ENCODE peak calls at places on chromosome 10, in nine cellular contexts. One of them, this sample, is unnamed.

GRCh38 chr10:130137077-130137448 is 872 bp downstream of the GLRX3 start:
- DNase-seq in esophagus muscularis mucosa: no peak
- DNase-seq in RWPE1: peak
- DNase-seq in endothelial cell: peak
- DNase-seq in fibroblast of mammary gland: peak
- DNase-seq in right atrium auricular region: no peak
- DNase-seq in activated CD8-positive, alpha-beta T cell treated with anti-CD3 and anti-CD28 coated beads for 36 hours: peak
- DNase-seq in astrocyte of the spinal cord: peak
- DNase-seq in lower leg skin: no peak
- DNase-seq in this sample: no peak

GRCh38 chr10:19119191-19119590 is 70.6 kb downstream of the MALRD1 start:
- DNase-seq in esophagus muscularis mucosa: no peak
- DNase-seq in RWPE1: no peak
- DNase-seq in endothelial cell: no peak
- DNase-seq in fibroblast of mammary gland: no peak
- DNase-seq in right atrium auricular region: no peak
- DNase-seq in activated CD8-positive, alpha-beta T cell treated with anti-CD3 and anti-CD28 coated beads for 36 hours: no peak
- DNase-seq in astrocyte of the spinal cord: no peak
- DNase-seq in lower leg skin: no peak
- DNase-seq in this sample: no peak

GRCh38 chr10:6162589-6163356 is 40.0 kb upstream of the PFKFB3 start:
- DNase-seq in esophagus muscularis mucosa: no peak
- DNase-seq in RWPE1: no peak
- DNase-seq in endothelial cell: no peak
- DNase-seq in fibroblast of mammary gland: no peak
- DNase-seq in right atrium auricular region: no peak
- DNase-seq in activated CD8-positive, alpha-beta T cell treated with anti-CD3 and anti-CD28 coated beads for 36 hours: no peak
- DNase-seq in astrocyte of the spinal cord: no peak
- DNase-seq in lower leg skin: no peak
- DNase-seq in this sample: no peak

GRCh38 chr10:29482591-29483421 is 152.0 kb downstream of the SVIL start:
- DNase-seq in esophagus muscularis mucosa: no peak
- DNase-seq in RWPE1: no peak
- DNase-seq in endothelial cell: no peak
- DNase-seq in fibroblast of mammary gland: peak
- DNase-seq in right atrium auricular region: no peak
- DNase-seq in activated CD8-positive, alpha-beta T cell treated with anti-CD3 and anti-CD28 coated beads for 36 hours: peak
- DNase-seq in astrocyte of the spinal cord: peak
- DNase-seq in lower leg skin: no peak
- DNase-seq in this sample: no peak

GRCh38 chr10:60430836-60431597 is 41.3 kb upstream of the ANK3 start:
- DNase-seq in esophagus muscularis mucosa: no peak
- DNase-seq in RWPE1: no peak
- DNase-seq in endothelial cell: no peak
- DNase-seq in fibroblast of mammary gland: peak
- DNase-seq in right atrium auricular region: no peak
- DNase-seq in activated CD8-positive, alpha-beta T cell treated with anti-CD3 and anti-CD28 coated beads for 36 hours: no peak
- DNase-seq in astrocyte of the spinal cord: no peak
- DNase-seq in lower leg skin: no peak
- DNase-seq in this sample: no peak

GRCh38 chr10:93061594-93062498 is 1.2 kb downstream of the CYP26C1 start:
- DNase-seq in esophagus muscularis mucosa: peak
- DNase-seq in RWPE1: no peak
- DNase-seq in endothelial cell: no peak
- DNase-seq in fibroblast of mammary gland: no peak
- DNase-seq in right atrium auricular region: peak
- DNase-seq in activated CD8-positive, alpha-beta T cell treated with anti-CD3 and anti-CD28 coated beads for 36 hours: peak
- DNase-seq in astrocyte of the spinal cord: no peak
- DNase-seq in lower leg skin: no peak
- DNase-seq in this sample: peak

GRCh38 chr10:113133497-113133896 is 183.4 kb downstream of the TCF7L2 start:
- DNase-seq in esophagus muscularis mucosa: no peak
- DNase-seq in RWPE1: no peak
- DNase-seq in endothelial cell: no peak
- DNase-seq in fibroblast of mammary gland: peak
- DNase-seq in right atrium auricular region: no peak
- DNase-seq in activated CD8-positive, alpha-beta T cell treated with anti-CD3 and anti-CD28 coated beads for 36 hours: no peak
- DNase-seq in astrocyte of the spinal cord: peak
- DNase-seq in lower leg skin: no peak
- DNase-seq in this sample: no peak

GRCh38 chr10:23331567-23332290 is 12.9 kb downstream of the C10orf67 start:
- DNase-seq in esophagus muscularis mucosa: no peak
- DNase-seq in RWPE1: peak
- DNase-seq in endothelial cell: no peak
- DNase-seq in fibroblast of mammary gland: peak
- DNase-seq in right atrium auricular region: no peak
- DNase-seq in activated CD8-positive, alpha-beta T cell treated with anti-CD3 and anti-CD28 coated beads for 36 hours: no peak
- DNase-seq in astrocyte of the spinal cord: peak
- DNase-seq in lower leg skin: no peak
- DNase-seq in this sample: no peak

GRCh38 chr10:21278491-21279216 is 246.8 kb downstream of the SKIDA1 start:
- DNase-seq in esophagus muscularis mucosa: peak
- DNase-seq in RWPE1: peak
- DNase-seq in endothelial cell: peak
- DNase-seq in fibroblast of mammary gland: peak
- DNase-seq in right atrium auricular region: peak
- DNase-seq in activated CD8-positive, alpha-beta T cell treated with anti-CD3 and anti-CD28 coated beads for 36 hours: peak
- DNase-seq in astrocyte of the spinal cord: peak
- DNase-seq in lower leg skin: peak
- DNase-seq in this sample: peak

GRCh38 chr10:132386419-132386831 is 10.6 kb upstream of the PWWP2B start:
- DNase-seq in esophagus muscularis mucosa: no peak
- DNase-seq in RWPE1: no peak
- DNase-seq in endothelial cell: no peak
- DNase-seq in fibroblast of mammary gland: no peak
- DNase-seq in right atrium auricular region: no peak
- DNase-seq in activated CD8-positive, alpha-beta T cell treated with anti-CD3 and anti-CD28 coated beads for 36 hours: no peak
- DNase-seq in astrocyte of the spinal cord: no peak
- DNase-seq in lower leg skin: peak
- DNase-seq in this sample: no peak

GRCh38 chr10:132388901-132389630 is 7.9 kb upstream of the PWWP2B start:
- DNase-seq in esophagus muscularis mucosa: no peak
- DNase-seq in RWPE1: no peak
- DNase-seq in endothelial cell: no peak
- DNase-seq in fibroblast of mammary gland: peak
- DNase-seq in right atrium auricular region: no peak
- DNase-seq in activated CD8-positive, alpha-beta T cell treated with anti-CD3 and anti-CD28 coated beads for 36 hours: peak
- DNase-seq in astrocyte of the spinal cord: no peak
- DNase-seq in lower leg skin: peak
- DNase-seq in this sample: no peak

GRCh38 chr10:132385721-132386418 is 11.1 kb upstream of the PWWP2B start:
- DNase-seq in esophagus muscularis mucosa: no peak
- DNase-seq in RWPE1: no peak
- DNase-seq in endothelial cell: no peak
- DNase-seq in fibroblast of mammary gland: no peak
- DNase-seq in right atrium auricular region: no peak
- DNase-seq in activated CD8-positive, alpha-beta T cell treated with anti-CD3 and anti-CD28 coated beads for 36 hours: no peak
- DNase-seq in astrocyte of the spinal cord: no peak
- DNase-seq in lower leg skin: peak
- DNase-seq in this sample: no peak

GRCh38 chr10:132389631-132390454 is 7.2 kb upstream of the PWWP2B start:
- DNase-seq in esophagus muscularis mucosa: no peak
- DNase-seq in RWPE1: no peak
- DNase-seq in endothelial cell: no peak
- DNase-seq in fibroblast of mammary gland: no peak
- DNase-seq in right atrium auricular region: no peak
- DNase-seq in activated CD8-positive, alpha-beta T cell treated with anti-CD3 and anti-CD28 coated beads for 36 hours: no peak
- DNase-seq in astrocyte of the spinal cord: no peak
- DNase-seq in lower leg skin: peak
- DNase-seq in this sample: no peak

GRCh38 chr10:132387723-132388210 is 9.2 kb upstream of the PWWP2B start:
- DNase-seq in esophagus muscularis mucosa: no peak
- DNase-seq in RWPE1: peak
- DNase-seq in endothelial cell: peak
- DNase-seq in fibroblast of mammary gland: peak
- DNase-seq in right atrium auricular region: no peak
- DNase-seq in activated CD8-positive, alpha-beta T cell treated with anti-CD3 and anti-CD28 coated beads for 36 hours: peak
- DNase-seq in astrocyte of the spinal cord: peak
- DNase-seq in lower leg skin: peak
- DNase-seq in this sample: peak
- TF ChIP-seq CTCF in esophagus muscularis mucosa: peak
- TF ChIP-seq CTCF in RWPE1: peak
- TF ChIP-seq CTCF in endothelial cell: peak
- TF ChIP-seq CTCF in fibroblast of mammary gland: peak
- TF ChIP-seq CTCF in right atrium auricular region: peak
- TF ChIP-seq CTCF in activated CD8-positive, alpha-beta T cell treated with anti-CD3 and anti-CD28 coated beads for 36 hours: peak
- TF ChIP-seq CTCF in astrocyte of the spinal cord: peak
- TF ChIP-seq CTCF in lower leg skin: no peak
- TF ChIP-seq CTCF in this sample: peak

GRCh38 chr10:122240401-122240800 is 30.7 kb upstream of the BTBD16 start:
- DNase-seq in esophagus muscularis mucosa: no peak
- DNase-seq in RWPE1: no peak
- DNase-seq in endothelial cell: no peak
- DNase-seq in fibroblast of mammary gland: no peak
- DNase-seq in right atrium auricular region: no peak
- DNase-seq in activated CD8-positive, alpha-beta T cell treated with anti-CD3 and anti-CD28 coated beads for 36 hours: no peak
- DNase-seq in astrocyte of the spinal cord: no peak
- DNase-seq in lower leg skin: no peak
- DNase-seq in this sample: no peak

GRCh38 chr10:122236690-122237306 is 34.3 kb upstream of the BTBD16 start:
- DNase-seq in esophagus muscularis mucosa: no peak
- DNase-seq in RWPE1: no peak
- DNase-seq in endothelial cell: no peak
- DNase-seq in fibroblast of mammary gland: no peak
- DNase-seq in right atrium auricular region: no peak
- DNase-seq in activated CD8-positive, alpha-beta T cell treated with anti-CD3 and anti-CD28 coated beads for 36 hours: no peak
- DNase-seq in astrocyte of the spinal cord: no peak
- DNase-seq in lower leg skin: no peak
- DNase-seq in this sample: no peak

GRCh38 chr10:122239578-122240257 is 31.4 kb upstream of the BTBD16 start:
- DNase-seq in esophagus muscularis mucosa: no peak
- DNase-seq in RWPE1: no peak
- DNase-seq in endothelial cell: no peak
- DNase-seq in fibroblast of mammary gland: peak
- DNase-seq in right atrium auricular region: no peak
- DNase-seq in activated CD8-positive, alpha-beta T cell treated with anti-CD3 and anti-CD28 coated beads for 36 hours: no peak
- DNase-seq in astrocyte of the spinal cord: peak
- DNase-seq in lower leg skin: no peak
- DNase-seq in this sample: no peak

GRCh38 chr10:122234416-122234815 is 36.7 kb upstream of the BTBD16 start:
- DNase-seq in esophagus muscularis mucosa: no peak
- DNase-seq in RWPE1: no peak
- DNase-seq in endothelial cell: no peak
- DNase-seq in fibroblast of mammary gland: no peak
- DNase-seq in right atrium auricular region: no peak
- DNase-seq in activated CD8-positive, alpha-beta T cell treated with anti-CD3 and anti-CD28 coated beads for 36 hours: no peak
- DNase-seq in astrocyte of the spinal cord: no peak
- DNase-seq in lower leg skin: no peak
- DNase-seq in this sample: no peak

GRCh38 chr10:122237326-122237725 is 33.8 kb upstream of the BTBD16 start:
- DNase-seq in esophagus muscularis mucosa: no peak
- DNase-seq in RWPE1: no peak
- DNase-seq in endothelial cell: no peak
- DNase-seq in fibroblast of mammary gland: no peak
- DNase-seq in right atrium auricular region: no peak
- DNase-seq in activated CD8-positive, alpha-beta T cell treated with anti-CD3 and anti-CD28 coated beads for 36 hours: no peak
- DNase-seq in astrocyte of the spinal cord: no peak
- DNase-seq in lower leg skin: no peak
- DNase-seq in this sample: no peak
- TF ChIP-seq CTCF in esophagus muscularis mucosa: no peak
- TF ChIP-seq CTCF in RWPE1: no peak
- TF ChIP-seq CTCF in endothelial cell: no peak
- TF ChIP-seq CTCF in fibroblast of mammary gland: no peak
- TF ChIP-seq CTCF in right atrium auricular region: no peak
- TF ChIP-seq CTCF in activated CD8-positive, alpha-beta T cell treated with anti-CD3 and anti-CD28 coated beads for 36 hours: no peak
- TF ChIP-seq CTCF in astrocyte of the spinal cord: no peak
- TF ChIP-seq CTCF in lower leg skin: no peak
- TF ChIP-seq CTCF in this sample: no peak

DNA sequence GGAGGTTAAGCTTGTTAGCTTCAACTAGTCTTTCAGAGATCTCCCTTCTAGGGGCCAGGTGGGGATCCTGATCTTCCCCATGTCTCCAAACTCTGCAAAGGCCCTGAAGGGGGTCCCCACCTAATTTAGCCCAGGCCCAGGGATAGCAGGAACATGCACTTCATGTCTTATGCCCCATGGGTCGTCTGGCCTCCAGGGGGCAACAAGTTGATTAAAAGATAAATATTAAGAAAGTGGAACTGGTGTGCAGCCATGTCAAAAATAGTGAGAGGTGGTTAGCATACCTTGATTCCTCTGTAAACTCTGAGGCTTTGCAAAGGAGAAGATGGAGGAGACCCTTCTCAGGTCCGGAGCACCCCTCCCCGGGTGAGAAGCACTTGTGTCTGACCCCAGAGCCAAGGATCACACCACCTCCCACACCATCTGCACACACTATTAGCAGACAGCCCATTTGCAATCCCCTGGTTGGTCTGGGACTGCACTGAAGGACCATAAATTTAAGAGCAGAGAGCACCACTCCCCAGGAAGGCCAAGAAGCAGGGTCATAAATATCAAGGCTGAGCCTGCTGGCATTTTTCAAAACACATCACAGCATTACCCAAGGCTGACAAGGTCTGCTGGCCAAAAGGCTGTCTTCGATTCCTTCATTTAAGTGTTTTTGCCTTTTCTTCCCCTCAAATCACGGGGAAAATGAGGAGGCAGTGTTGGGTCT is 44.2 kb upstream of the LRRC18 start:
- DNase-seq in esophagus muscularis mucosa: no peak
- DNase-seq in RWPE1: no peak
- DNase-seq in endothelial cell: no peak
- DNase-seq in fibroblast of mammary gland: peak
- DNase-seq in right atrium auricular region: no peak
- DNase-seq in activated CD8-positive, alpha-beta T cell treated with anti-CD3 and anti-CD28 coated beads for 36 hours: no peak
- DNase-seq in astrocyte of the spinal cord: no peak
- DNase-seq in lower leg skin: no peak
- DNase-seq in this sample: no peak
- TF ChIP-seq CTCF in esophagus muscularis mucosa: no peak
- TF ChIP-seq CTCF in RWPE1: no peak
- TF ChIP-seq CTCF in endothelial cell: no peak
- TF ChIP-seq CTCF in fibroblast of mammary gland: no peak
- TF ChIP-seq CTCF in right atrium auricular region: no peak
- TF ChIP-seq CTCF in activated CD8-positive, alpha-beta T cell treated with anti-CD3 and anti-CD28 coated beads for 36 hours: no peak
- TF ChIP-seq CTCF in astrocyte of the spinal cord: no peak
- TF ChIP-seq CTCF in lower leg skin: no peak
- TF ChIP-seq CTCF in this sample: no peak

GRCh38 chr10:103021897-103022286 is 103.8 kb downstream of the CNNM2 start:
- DNase-seq in esophagus muscularis mucosa: no peak
- DNase-seq in RWPE1: no peak
- DNase-seq in endothelial cell: no peak
- DNase-seq in fibroblast of mammary gland: peak
- DNase-seq in right atrium auricular region: no peak
- DNase-seq in activated CD8-positive, alpha-beta T cell treated with anti-CD3 and anti-CD28 coated beads for 36 hours: peak
- DNase-seq in astrocyte of the spinal cord: peak
- DNase-seq in lower leg skin: no peak
- DNase-seq in this sample: no peak

GRCh38 chr10:103021150-103021896 is 103.2 kb downstream of the CNNM2 start:
- DNase-seq in esophagus muscularis mucosa: no peak
- DNase-seq in RWPE1: no peak
- DNase-seq in endothelial cell: no peak
- DNase-seq in fibroblast of mammary gland: no peak
- DNase-seq in right atrium auricular region: no peak
- DNase-seq in activated CD8-positive, alpha-beta T cell treated with anti-CD3 and anti-CD28 coated beads for 36 hours: no peak
- DNase-seq in astrocyte of the spinal cord: no peak
- DNase-seq in lower leg skin: no peak
- DNase-seq in this sample: no peak

DNA sequence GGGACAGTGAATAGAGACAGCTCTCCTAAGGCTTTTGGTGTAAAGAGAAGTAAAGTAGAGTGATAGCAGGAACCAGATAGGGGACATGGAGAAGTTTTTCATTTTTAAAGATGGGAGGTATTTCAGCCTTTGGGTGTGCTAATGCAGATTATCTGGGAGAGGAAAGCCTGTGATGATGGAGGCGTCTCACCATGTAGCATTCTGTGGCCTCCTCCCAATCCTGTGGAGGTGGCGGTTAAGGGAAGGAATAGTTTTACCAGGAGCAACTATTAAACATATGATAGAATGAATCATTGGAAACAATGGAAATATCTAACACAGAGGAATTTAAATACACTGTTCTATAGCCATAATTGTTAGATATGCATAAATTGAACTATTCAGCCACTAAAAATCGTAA is 101.3 kb downstream of the CNNM2 start:
- DNase-seq in esophagus muscularis mucosa: no peak
- DNase-seq in RWPE1: no peak
- DNase-seq in endothelial cell: no peak
- DNase-seq in fibroblast of mammary gland: no peak
- DNase-seq in right atrium auricular region: no peak
- DNase-seq in activated CD8-positive, alpha-beta T cell treated with anti-CD3 and anti-CD28 coated beads for 36 hours: no peak
- DNase-seq in astrocyte of the spinal cord: no peak
- DNase-seq in lower leg skin: no peak
- DNase-seq in this sample: no peak
- TF ChIP-seq CTCF in esophagus muscularis mucosa: no peak
- TF ChIP-seq CTCF in RWPE1: no peak
- TF ChIP-seq CTCF in endothelial cell: no peak
- TF ChIP-seq CTCF in fibroblast of mammary gland: no peak
- TF ChIP-seq CTCF in right atrium auricular region: no peak
- TF ChIP-seq CTCF in activated CD8-positive, alpha-beta T cell treated with anti-CD3 and anti-CD28 coated beads for 36 hours: no peak
- TF ChIP-seq CTCF in astrocyte of the spinal cord: no peak
- TF ChIP-seq CTCF in lower leg skin: no peak
- TF ChIP-seq CTCF in this sample: no peak